ENCODE peak calls at places on chromosome 20, in ten cellular contexts. U is brain microvascular endothelial cell, P is cardiac fibroblast, Y is colonic mucosa, Z is AG04450, W is KBM-7, J is GM12891, K is thoracic aorta, V is breast epithelium, D is hippocampal formation. C is an unnamed sample.

GRCh38 chr20:45088247-45088646 is 12.7 kb downstream of the KCNS1 start:
- DNase-seq in U (peak), P (peak), Y (no peak), Z (peak), W (no peak), J (no peak), K (no peak), V (no peak), D (no peak), C (peak)

GRCh38 chr20:3420211-3420707 is 12.8 kb upstream of the DNAAF9 start:
- DNase-seq in U (peak), P (peak), Y (peak), Z (no peak), W (peak), J (peak), K (peak), V (no peak), D (no peak), C (peak)

GRCh38 chr20:1848378-1848777 is 46.8 kb upstream of the SIRPA start:
- DNase-seq in U (no peak), P (no peak), Y (no peak), Z (no peak), W (no peak), J (no peak), K (no peak), V (no peak), D (no peak), C (no peak)

GRCh38 chr20:2652724-2653510 is 485 bp downstream of the NOP56 start:
- DNase-seq in U (peak), P (no peak), Y (peak), Z (no peak), W (no peak), J (peak), K (no peak), V (no peak), D (no peak), C (peak)

GRCh38 chr20:17822039-17822438 is 122.3 kb downstream of the BANF2 start:
- DNase-seq in U (peak), P (peak), Y (peak), Z (peak), W (no peak), J (no peak), K (no peak), V (no peak), D (no peak), C (peak)

GRCh38 chr20:41316602-41317535 is 662 bp downstream of the ZHX3 start:
- DNase-seq in U (peak), P (peak), Y (peak), Z (peak), W (peak), J (peak), K (peak), V (peak), D (peak), C (peak)

GRCh38 chr20:51541189-51542032 is 1.1 kb downstream of the NFATC2 start:
- DNase-seq in U (peak), P (peak), Y (peak), Z (no peak), W (peak), J (no peak), K (peak), V (peak), D (peak), C (peak)

GRCh38 chr20:62710221-62710885 is 1.7 kb downstream of the NTSR1 start:
- DNase-seq in U (no peak), P (no peak), Y (no peak), Z (no peak), W (no peak), J (no peak), K (no peak), V (no peak), D (no peak), C (no peak)

GRCh38 chr20:38883081-38883980 is 42.9 kb upstream of the FAM83D start:
- DNase-seq in U (peak), P (peak), Y (no peak), Z (no peak), W (no peak), J (no peak), K (no peak), V (no peak), D (peak), C (peak)

GRCh38 chr20:57220187-57221165 is 46.0 kb downstream of the BMP7 start:
- DNase-seq in U (no peak), P (no peak), Y (no peak), Z (no peak), W (no peak), J (no peak), K (no peak), V (no peak), D (no peak), C (no peak)

GRCh38 chr20:5569021-5569420 is 181.2 kb upstream of the SHLD1 start:
- DNase-seq in U (peak), P (peak), Y (peak), Z (no peak), W (peak), J (no peak), K (no peak), V (no peak), D (peak), C (peak)

GRCh38 chr20:36847009-36847709 is 28.8 kb upstream of the TLDC2 start:
- DNase-seq in U (peak), P (peak), Y (no peak), Z (peak), W (no peak), J (no peak), K (peak), V (peak), D (peak), C (peak)

GRCh38 chr20:25310921-25311728 is 63.2 kb downstream of the PYGB start:
- DNase-seq in U (peak), P (peak), Y (no peak), Z (peak), W (no peak), J (no peak), K (no peak), V (peak), D (no peak), C (peak)

GRCh38 chr20:44745560-44746366 is at the start of gene KCNK15:
- DNase-seq in U (no peak), P (peak), Y (no peak), Z (no peak), W (no peak), J (peak), K (no peak), V (no peak), D (no peak), C (peak)

GRCh38 chr20:3901028-3901746 is 12.0 kb downstream of the PANK2 start:
- DNase-seq in U (no peak), P (peak), Y (no peak), Z (no peak), W (peak), J (no peak), K (no peak), V (no peak), D (no peak), C (peak)

GRCh38 chr20:48405909-48406308 is 421.9 kb downstream of the PREX1 start:
- DNase-seq in U (no peak), P (no peak), Y (no peak), Z (no peak), W (no peak), J (no peak), K (no peak), V (no peak), D (no peak), C (no peak)

GRCh38 chr20:62926229-62927127 is at the start of gene DIDO1:
- DNase-seq in U (peak), P (peak), Y (peak), Z (peak), W (peak), J (peak), K (peak), V (peak), D (peak), C (peak)

GRCh38 chr20:17614812-17615644 is 45.2 kb downstream of the DSTN start:
- DNase-seq in U (no peak), P (no peak), Y (peak), Z (no peak), W (no peak), J (peak), K (no peak), V (no peak), D (no peak), C (no peak)

GRCh38 chr20:61510778-61511330 is 258.8 kb downstream of the CDH4 start:
- DNase-seq in U (no peak), P (no peak), Y (no peak), Z (no peak), W (no peak), J (no peak), K (no peak), V (no peak), D (no peak), C (no peak)

GRCh38 chr20:4041748-4042411 is 26.5 kb upstream of the RNF24 start:
- DNase-seq in U (peak), P (peak), Y (peak), Z (no peak), W (peak), J (no peak), K (no peak), V (peak), D (no peak), C (peak)

GRCh38 chr20:62496525-62497218 is 20.9 kb upstream of the GATA5 start:
- DNase-seq in U (no peak), P (no peak), Y (no peak), Z (no peak), W (peak), J (peak), K (no peak), V (no peak), D (no peak), C (no peak)

GRCh38 chr20:23013429-23013828 is 21.7 kb upstream of the SSTR4 start:
- DNase-seq in U (no peak), P (peak), Y (no peak), Z (no peak), W (no peak), J (no peak), K (no peak), V (no peak), D (no peak), C (no peak)

C was measured in choroid plexus epithelial cell.